ENCODE peak calls at places on chromosome X, in four cellular contexts. One of them, this sample, is unnamed.

GRCh38 chrX:8879750-8880149 is 78.6 kb upstream of the FAM9A start:
- DNase-seq in midbrain: no peak
- DNase-seq in astrocyte: no peak
- DNase-seq in HEK293T: peak
- DNase-seq in this sample: peak

GRCh38 chrX:152817082-152817744 is 13.3 kb downstream of the CETN2 start:
- DNase-seq in midbrain: peak
- DNase-seq in astrocyte: peak
- DNase-seq in HEK293T: peak
- DNase-seq in this sample: peak

GRCh38 chrX:25084446-25084845 is 68.7 kb upstream of the ARX start:
- DNase-seq in midbrain: no peak
- DNase-seq in astrocyte: no peak
- DNase-seq in HEK293T: no peak
- DNase-seq in this sample: no peak

GRCh38 chrX:39283239-39283638 is 482.0 kb downstream of the MID1IP1 start:
- DNase-seq in midbrain: no peak
- DNase-seq in astrocyte: no peak
- DNase-seq in HEK293T: no peak
- DNase-seq in this sample: no peak

GRCh38 chrX:11770320-11770719 is 12.3 kb downstream of the MSL3 start:
- DNase-seq in midbrain: peak
- DNase-seq in astrocyte: peak
- DNase-seq in HEK293T: peak
- DNase-seq in this sample: peak

GRCh38 chrX:25072247-25072646 is 56.5 kb upstream of the ARX start:
- DNase-seq in midbrain: no peak
- DNase-seq in astrocyte: no peak
- DNase-seq in HEK293T: no peak
- DNase-seq in this sample: no peak

GRCh38 chrX:13428055-13428786 is 108.4 kb upstream of the ATXN3L start:
- DNase-seq in midbrain: no peak
- DNase-seq in astrocyte: peak
- DNase-seq in HEK293T: no peak
- DNase-seq in this sample: no peak

GRCh38 chrX:108230562-108230961 is 139.0 kb downstream of the ATG4A start:
- DNase-seq in midbrain: no peak
- DNase-seq in astrocyte: no peak
- DNase-seq in HEK293T: no peak
- DNase-seq in this sample: no peak

GRCh38 chrX:37905436-37906147 is 58.2 kb upstream of the DYNLT3 start:
- DNase-seq in midbrain: no peak
- DNase-seq in astrocyte: peak
- DNase-seq in HEK293T: peak
- DNase-seq in this sample: no peak

GRCh38 chrX:135522878-135523693 is 2.6 kb downstream of the INTS6L start:
- DNase-seq in midbrain: no peak
- DNase-seq in astrocyte: no peak
- DNase-seq in HEK293T: no peak
- DNase-seq in this sample: no peak

GRCh38 chrX:63349307-63349706 is 1.8 kb downstream of the SPIN4 start:
- DNase-seq in midbrain: no peak
- DNase-seq in astrocyte: no peak
- DNase-seq in HEK293T: no peak
- DNase-seq in this sample: peak

GRCh38 chrX:150574824-150575409 is 6.5 kb downstream of the MTM1 start:
- DNase-seq in midbrain: no peak
- DNase-seq in astrocyte: no peak
- DNase-seq in HEK293T: no peak
- DNase-seq in this sample: peak

GRCh38 chrX:1734806-1735205 is 119.9 kb downstream of the ASMT start:
- DNase-seq in midbrain: no peak
- DNase-seq in astrocyte: no peak
- DNase-seq in HEK293T: no peak
- DNase-seq in this sample: no peak

GRCh38 chrX:65528705-65529340 is 5.8 kb downstream of the LAS1L start:
- DNase-seq in midbrain: peak
- DNase-seq in astrocyte: no peak
- DNase-seq in HEK293T: peak
- DNase-seq in this sample: peak

GRCh38 chrX:29788991-29789699 is 426.2 kb upstream of the MAGEB2 start:
- DNase-seq in midbrain: no peak
- DNase-seq in astrocyte: no peak
- DNase-seq in HEK293T: no peak
- DNase-seq in this sample: no peak

GRCh38 chrX:48897621-48898306 is at the start of the genes PQBP1 and TIMM17B:
- DNase-seq in midbrain: peak
- DNase-seq in astrocyte: peak
- DNase-seq in HEK293T: peak
- DNase-seq in this sample: peak

GRCh38 chrX:134654398-134655012 is 3.8 kb downstream of the PLAC1 start:
- DNase-seq in midbrain: no peak
- DNase-seq in astrocyte: no peak
- DNase-seq in HEK293T: no peak
- DNase-seq in this sample: peak

GRCh38 chrX:40415675-40416074 is 165.1 kb upstream of the ATP6AP2 start:
- DNase-seq in midbrain: no peak
- DNase-seq in astrocyte: no peak
- DNase-seq in HEK293T: no peak
- DNase-seq in this sample: no peak

GRCh38 chrX:110317079-110317819 is 636 bp downstream of the AMMECR1 start:
- DNase-seq in midbrain: no peak
- DNase-seq in astrocyte: no peak
- DNase-seq in HEK293T: peak
- DNase-seq in this sample: peak

GRCh38 chrX:9396930-9397329 is 67.9 kb upstream of the TBL1X start:
- DNase-seq in midbrain: no peak
- DNase-seq in astrocyte: peak
- DNase-seq in HEK293T: no peak
- DNase-seq in this sample: no peak

GRCh38 chrX:140715787-140716186 is 6.2 kb downstream of the LINC00632 start:
- DNase-seq in midbrain: no peak
- DNase-seq in astrocyte: no peak
- DNase-seq in HEK293T: no peak
- DNase-seq in this sample: no peak

GRCh38 chrX:15336023-15336413 is 695 bp upstream of the PIGA start:
- DNase-seq in midbrain: no peak
- DNase-seq in astrocyte: peak
- DNase-seq in HEK293T: no peak
- DNase-seq in this sample: no peak

GRCh38 chrX:49919617-49920016 is 2.8 kb upstream of the CLCN5 start:
- DNase-seq in midbrain: peak
- DNase-seq in astrocyte: peak
- DNase-seq in HEK293T: peak
- DNase-seq in this sample: peak

GRCh38 chrX:41759817-41760216 is 35.8 kb downstream of the GPR82 start:
- DNase-seq in midbrain: peak
- DNase-seq in astrocyte: no peak
- DNase-seq in HEK293T: peak
- DNase-seq in this sample: no peak

GRCh38 chrX:51837926-51838325 is 55.5 kb upstream of the MAGED1 start:
- DNase-seq in midbrain: no peak
- DNase-seq in astrocyte: peak
- DNase-seq in HEK293T: peak
- DNase-seq in this sample: no peak

GRCh38 chrX:83469551-83469950 is 38.5 kb upstream of the POU3F4 start:
- DNase-seq in midbrain: peak
- DNase-seq in astrocyte: peak
- DNase-seq in HEK293T: peak
- DNase-seq in this sample: no peak

GRCh38 chrX:72023071-72023470 is 108.6 kb downstream of the RTL5 start:
- DNase-seq in midbrain: no peak
- DNase-seq in astrocyte: no peak
- DNase-seq in HEK293T: no peak
- DNase-seq in this sample: no peak

GRCh38 chrX:66553973-66554372 is 84.9 kb downstream of the EDA2R start:
- DNase-seq in midbrain: no peak
- DNase-seq in astrocyte: no peak
- DNase-seq in HEK293T: no peak
- DNase-seq in this sample: no peak

GRCh38 chrX:154712781-154713391 is 38.0 kb downstream of the GAB3 start:
- DNase-seq in midbrain: no peak
- DNase-seq in astrocyte: peak
- DNase-seq in HEK293T: no peak
- DNase-seq in this sample: peak

GRCh38 chrX:143081231-143081630 is 55.5 kb downstream of the SPANXN4 start:
- DNase-seq in midbrain: no peak
- DNase-seq in astrocyte: no peak
- DNase-seq in HEK293T: no peak
- DNase-seq in this sample: no peak

GRCh38 chrX:71178908-71179307 is 34.3 kb downstream of the NLGN3 start:
- DNase-seq in midbrain: peak
- DNase-seq in astrocyte: peak
- DNase-seq in HEK293T: peak
- DNase-seq in this sample: peak

GRCh38 chrX:154750301-154751120 is at the start of gene GAB3:
- DNase-seq in midbrain: no peak
- DNase-seq in astrocyte: no peak
- DNase-seq in HEK293T: peak
- DNase-seq in this sample: peak

GRCh38 chrX:15646031-15646430 is 18.6 kb downstream of the CLTRN start:
- DNase-seq in midbrain: no peak
- DNase-seq in astrocyte: no peak
- DNase-seq in HEK293T: no peak
- DNase-seq in this sample: no peak

GRCh38 chrX:38804481-38805293 is 3.4 kb downstream of the MID1IP1 start:
- DNase-seq in midbrain: no peak
- DNase-seq in astrocyte: no peak
- DNase-seq in HEK293T: peak
- DNase-seq in this sample: no peak

GRCh38 chrX:10007604-10008003 is 40.4 kb downstream of the CLDN34 start:
- DNase-seq in midbrain: no peak
- DNase-seq in astrocyte: peak
- DNase-seq in HEK293T: no peak
- DNase-seq in this sample: no peak

This sample was measured in CD4-positive, CD25-positive, alpha-beta regulatory T cell.